ENCODE peak calls at places on chromosome 21, in ten cellular contexts. P is GM20000, J is lower leg skin, L is endothelial cell, K is testis, F is dorsolateral prefrontal cortex, Q is spleen, C is fibroblast of pulmonary artery, G is Peyer's patch, T is BE2C. B is an unnamed sample.

GRCh38 chr21:27083144-27083543 is 116.3 kb upstream of the ADAMTS5 start:
- DNase-seq in L (no peak), J (no peak), G (no peak), T (no peak), C (no peak), P (no peak), F (no peak), Q (no peak), K (no peak), B (no peak)

GRCh38 chr21:17796037-17796403 is 23.1 kb downstream of the C21orf91 start:
- DNase-seq in T (no peak), P (no peak), G (no peak), F (no peak), K (no peak), Q (no peak), J (no peak), C (no peak), L (no peak), B (no peak)

GRCh38 chr21:44872266-44872567 is 1.3 kb downstream of the PTTG1IP start:
- DNase-seq in G (no peak), Q (no peak), T (no peak), F (no peak), L (no peak), C (no peak), K (no peak), P (no peak), J (no peak), B (no peak)

GRCh38 chr21:44626673-44627143 is at the start of gene KRTAP10-9:
- DNase-seq in T (no peak), Q (peak), L (no peak), K (peak), G (no peak), C (no peak), P (no peak), J (no peak), F (no peak), B (no peak)

GRCh38 chr21:34639882-34640788 is 25.2 kb upstream of the RCAN1 start:
- DNase-seq in C (no peak), F (no peak), J (peak), T (no peak), P (peak), Q (no peak), G (no peak), L (no peak), K (no peak), B (no peak)

GRCh38 chr21:44086636-44087425 is 20.4 kb upstream of the PWP2 start:
- DNase-seq in Q (no peak), J (peak), G (no peak), C (no peak), L (no peak), P (no peak), K (peak), F (no peak), T (no peak), B (no peak)

GRCh38 chr21:41168391-41169257 is 664 bp downstream of the BACE2 start:
- DNase-seq in L (peak), J (peak), G (peak), P (peak), F (peak), T (no peak), K (peak), Q (peak), C (peak), B (no peak)

GRCh38 chr21:45887788-45888187 is 93.8 kb upstream of the COL6A1 start:
- DNase-seq in Q (peak), K (no peak), T (peak), C (no peak), P (no peak), L (no peak), F (no peak), G (no peak), J (no peak), B (no peak)

GRCh38 chr21:44871576-44872265 is 1.8 kb downstream of the PTTG1IP start:
- DNase-seq in J (no peak), L (no peak), P (no peak), Q (no peak), T (no peak), K (peak), G (peak), F (no peak), C (peak), B (peak)

GRCh38 chr21:45164838-45165237 is 90.5 kb downstream of the ADARB1 start:
- DNase-seq in P (no peak), C (no peak), Q (no peak), F (no peak), K (no peak), L (no peak), G (no peak), J (no peak), T (no peak), B (no peak)

GRCh38 chr21:43718872-43719747 is at the start of gene PDXK:
- DNase-seq in C (peak), G (peak), T (peak), J (peak), F (peak), P (peak), L (peak), K (peak), Q (peak), B (peak)

GRCh38 chr21:46038871-46039397 is 57.4 kb downstream of the COL6A1 start:
- DNase-seq in C (peak), T (no peak), L (no peak), K (peak), P (no peak), F (peak), Q (peak), J (peak), G (no peak), B (no peak)

GRCh38 chr21:43361493-43362296 is 65.2 kb downstream of the SIK1 start:
- DNase-seq in J (peak), L (no peak), G (no peak), P (peak), F (no peak), Q (peak), C (no peak), T (no peak), K (peak), B (no peak)

GRCh38 chr21:35614412-35614901 is 445.9 kb downstream of the SETD4 start:
- DNase-seq in J (no peak), L (no peak), F (no peak), Q (no peak), K (no peak), C (peak), T (no peak), P (no peak), G (no peak), B (no peak)

GRCh38 chr21:45336870-45337269 is 49.2 kb upstream of the POFUT2 start:
- DNase-seq in L (no peak), J (no peak), C (no peak), Q (peak), T (peak), G (peak), F (peak), P (no peak), K (no peak), B (no peak)

GRCh38 chr21:46163375-46163774 is 8.0 kb upstream of the FTCD start:
- DNase-seq in J (no peak), K (peak), L (no peak), Q (no peak), T (no peak), G (no peak), F (no peak), P (no peak), C (no peak), B (peak)

GRCh38 chr21:35779690-35780570 is 280.4 kb downstream of the SETD4 start:
- DNase-seq in G (no peak), C (peak), J (no peak), Q (no peak), L (no peak), F (no peak), K (peak), P (no peak), T (no peak), B (no peak)

GRCh38 chr21:46112731-46113215 is 14.9 kb downstream of the COL6A2 start:
- DNase-seq in K (peak), P (no peak), G (peak), Q (no peak), J (peak), F (peak), T (peak), C (no peak), L (no peak), B (peak)

GRCh38 chr21:43911935-43912487 is 47.0 kb downstream of the AGPAT3 start:
- DNase-seq in F (no peak), K (no peak), G (peak), L (no peak), P (no peak), J (no peak), Q (no peak), T (no peak), C (no peak), B (no peak)

GRCh38 chr21:45880097-45881068 is 101.2 kb upstream of the COL6A1 start:
- DNase-seq in Q (peak), C (peak), J (peak), P (peak), G (peak), T (peak), L (peak), K (peak), F (peak), B (peak)

GRCh38 chr21:25359724-25360123 is 247.6 kb downstream of the MRPL39 start:
- DNase-seq in Q (no peak), L (no peak), P (no peak), J (no peak), C (no peak), G (no peak), K (no peak), T (no peak), F (no peak), B (no peak)

GRCh38 chr21:25361097-25361496 is 246.2 kb downstream of the MRPL39 start:
- DNase-seq in C (no peak), G (no peak), Q (no peak), P (no peak), L (no peak), K (no peak), J (no peak), T (no peak), F (no peak), B (no peak)

GRCh38 chr21:25360593-25360992 is 246.7 kb downstream of the MRPL39 start:
- DNase-seq in K (no peak), T (no peak), J (no peak), L (no peak), F (no peak), G (no peak), C (no peak), Q (no peak), P (no peak), B (no peak)

GRCh38 chr21:25361765-25362164 is 245.5 kb downstream of the MRPL39 start:
- DNase-seq in J (no peak), C (no peak), Q (peak), F (no peak), K (peak), G (no peak), L (no peak), T (no peak), P (no peak), B (no peak)

GRCh38 chr21:25362375-25363267 is 244.7 kb downstream of the MRPL39 start:
- DNase-seq in P (no peak), J (no peak), C (no peak), G (no peak), F (no peak), T (no peak), K (no peak), L (no peak), Q (peak), B (no peak)
- TF ChIP-seq CTCF in P (no peak), J (no peak), C (no peak), G (no peak), F (no peak), T (no peak), K (no peak), L (no peak), Q (no peak), B (no peak)

GRCh38 chr21:15592271-15592860 is 137.4 kb upstream of the USP25 start:
- DNase-seq in T (no peak), Q (no peak), F (no peak), C (peak), G (no peak), J (no peak), K (no peak), P (peak), L (peak), B (no peak)
- TF ChIP-seq CTCF in T (peak), Q (peak), F (peak), C (peak), G (peak), J (no peak), K (peak), P (peak), L (peak), B (no peak)

GRCh38 chr21:20167059-20167458 is 831.1 kb upstream of the NCAM2 start:
- DNase-seq in T (no peak), F (no peak), Q (no peak), L (no peak), G (no peak), C (no peak), P (no peak), J (no peak), K (no peak), B (no peak)
- TF ChIP-seq CTCF in T (no peak), F (no peak), Q (no peak), L (no peak), G (no peak), C (no peak), P (no peak), J (no peak), K (no peak), B (no peak)

DNA sequence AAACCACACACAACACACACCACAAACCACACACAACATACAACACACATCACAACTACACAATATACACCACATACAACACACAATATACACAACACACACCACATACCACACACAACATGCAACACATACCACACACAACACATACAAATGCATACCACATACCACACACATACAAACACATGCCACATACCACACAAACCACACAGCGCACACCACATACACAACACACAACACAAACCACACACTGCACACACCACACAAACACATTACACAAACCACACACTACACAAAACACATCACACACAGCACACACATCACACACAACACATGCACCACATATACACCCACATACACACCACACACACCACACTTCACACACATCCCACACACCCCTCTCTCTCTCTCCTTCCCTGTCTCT is 108.4 kb downstream of the ETS2 start:
- DNase-seq in L (no peak), K (no peak), Q (no peak), F (no peak), P (no peak), C (no peak), T (no peak), J (peak), G (no peak), B (no peak)
- TF ChIP-seq CTCF in L (no peak), K (no peak), Q (no peak), F (no peak), P (no peak), C (no peak), T (no peak), J (no peak), G (no peak), B (no peak)

GRCh38 chr21:37459575-37459974 is 93.0 kb downstream of the DYRK1A start:
- DNase-seq in F (no peak), T (no peak), L (no peak), Q (no peak), K (no peak), P (no peak), C (peak), G (no peak), J (no peak), B (no peak)

GRCh38 chr21:37462087-37462861 is 95.7 kb downstream of the DYRK1A start:
- DNase-seq in P (no peak), F (no peak), K (no peak), C (no peak), T (no peak), J (no peak), Q (no peak), L (no peak), G (no peak), B (no peak)

GRCh38 chr21:37461494-37461893 is 94.9 kb downstream of the DYRK1A start:
- DNase-seq in F (no peak), G (no peak), T (no peak), C (no peak), J (no peak), Q (no peak), L (no peak), P (peak), K (no peak), B (no peak)

GRCh38 chr21:37460196-37460595 is 93.6 kb downstream of the DYRK1A start:
- DNase-seq in Q (no peak), C (no peak), T (no peak), L (peak), J (no peak), P (no peak), G (no peak), K (no peak), F (no peak), B (no peak)

GRCh38 chr21:37463083-37463780 is 96.7 kb downstream of the DYRK1A start:
- DNase-seq in C (peak), T (no peak), L (no peak), K (no peak), Q (no peak), J (no peak), P (peak), F (no peak), G (no peak), B (no peak)
- TF ChIP-seq CTCF in C (peak), T (peak), L (peak), K (peak), Q (peak), J (no peak), P (peak), F (peak), G (peak), B (peak)

GRCh38 chr21:28991861-28992525 is 684 bp downstream of the LTN1 start:
- DNase-seq in C (no peak), K (peak), P (no peak), Q (no peak), L (no peak), T (no peak), G (no peak), J (no peak), F (no peak), B (no peak)

GRCh38 chr21:28993293-28993629 is 584 bp upstream of the LTN1 start:
- DNase-seq in L (no peak), T (no peak), C (no peak), F (no peak), K (no peak), P (no peak), J (no peak), Q (no peak), G (no peak), B (no peak)

DNA sequence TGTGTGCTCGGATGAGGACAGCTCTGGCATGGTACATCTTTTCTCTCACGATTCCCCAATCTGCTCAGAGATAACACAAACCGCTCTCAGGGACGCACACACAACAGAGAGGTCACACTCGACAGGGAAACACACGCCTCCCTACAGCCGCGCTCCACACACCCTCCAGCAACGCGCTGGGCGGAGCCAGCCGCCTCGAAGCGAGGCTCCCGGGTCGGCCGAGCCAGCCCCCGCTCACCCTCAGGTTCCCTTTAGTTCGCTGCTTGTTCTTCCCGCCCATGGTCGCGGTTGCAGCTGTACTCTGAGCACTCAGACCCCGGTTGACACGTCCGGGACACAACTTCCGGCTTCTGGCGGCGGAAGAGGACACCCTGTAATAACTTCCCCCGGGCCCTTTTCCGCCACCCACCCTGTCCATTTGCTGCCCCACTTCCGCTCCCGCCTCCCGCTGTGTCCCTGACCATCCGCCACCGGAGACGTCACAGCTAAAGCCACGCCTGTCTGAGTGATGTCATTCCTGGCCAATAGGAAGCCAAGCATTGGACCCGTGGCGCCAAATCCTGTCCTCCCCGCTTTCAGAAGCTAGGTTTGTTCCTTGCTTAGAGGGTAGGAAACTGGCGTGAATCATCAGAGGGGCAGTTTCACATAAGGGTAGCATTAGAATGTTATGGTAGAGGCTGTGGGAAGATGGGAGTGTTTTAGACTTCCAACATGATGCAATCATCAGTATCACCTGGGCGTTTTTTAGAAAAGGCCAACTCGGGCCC is at the start of gene LTN1:
- DNase-seq in C (peak), T (peak), F (peak), L (peak), G (peak), P (peak), Q (peak), J (peak), K (peak), B (peak)
- TF ChIP-seq CTCF in C (no peak), T (no peak), F (peak), L (no peak), G (no peak), P (no peak), Q (no peak), J (no peak), K (no peak), B (no peak)

GRCh38 chr21:42308914-42309752 is 6.1 kb downstream of the TFF3 start:
- DNase-seq in C (no peak), L (no peak), P (peak), J (peak), T (no peak), Q (no peak), K (no peak), F (no peak), G (peak), B (no peak)
- TF ChIP-seq CTCF in C (no peak), L (no peak), P (no peak), J (no peak), T (no peak), Q (no peak), K (no peak), F (no peak), G (no peak), B (no peak)